ENCODE peak calls at places on chromosomes 16 and 17, in five cellular contexts. One of them, this sample, is unnamed.

GRCh38 chr17:67365762-67366192 is 600 bp downstream of the PSMD12 start:
- DNase-seq in choroid plexus epithelial cell: peak
- DNase-seq in AG04450: no peak
- DNase-seq in heart left ventricle: no peak
- DNase-seq in heart right ventricle: no peak
- DNase-seq in this sample: peak

GRCh38 chr17:50908860-50909764 is 43.0 kb upstream of the TOB1 start:
- DNase-seq in choroid plexus epithelial cell: peak
- DNase-seq in AG04450: no peak
- DNase-seq in heart left ventricle: peak
- DNase-seq in heart right ventricle: peak
- DNase-seq in this sample: peak

GRCh38 chr16:59878479-59878878 is 1144.4 kb upstream of the GOT2 start:
- DNase-seq in choroid plexus epithelial cell: peak
- DNase-seq in AG04450: no peak
- DNase-seq in heart left ventricle: no peak
- DNase-seq in heart right ventricle: no peak
- DNase-seq in this sample: no peak

GRCh38 chr16:13376174-13376573 is 474.8 kb downstream of the SHISA9 start:
- DNase-seq in choroid plexus epithelial cell: no peak
- DNase-seq in AG04450: no peak
- DNase-seq in heart left ventricle: no peak
- DNase-seq in heart right ventricle: no peak
- DNase-seq in this sample: no peak

GRCh38 chr17:542943-543342 is 171.7 kb downstream of the VPS53 start:
- DNase-seq in choroid plexus epithelial cell: no peak
- DNase-seq in AG04450: no peak
- DNase-seq in heart left ventricle: no peak
- DNase-seq in heart right ventricle: no peak
- DNase-seq in this sample: no peak

GRCh38 chr17:36463916-36464764 is 22.3 kb upstream of the ZNHIT3 start:
- DNase-seq in choroid plexus epithelial cell: peak
- DNase-seq in AG04450: no peak
- DNase-seq in heart left ventricle: peak
- DNase-seq in heart right ventricle: peak
- DNase-seq in this sample: no peak

GRCh38 chr16:83609178-83609577 is 198.6 kb upstream of the HSBP1 start:
- DNase-seq in choroid plexus epithelial cell: no peak
- DNase-seq in AG04450: no peak
- DNase-seq in heart left ventricle: no peak
- DNase-seq in heart right ventricle: no peak
- DNase-seq in this sample: no peak

GRCh38 chr17:1732241-1733046 is 7.9 kb downstream of the WDR81 start:
- DNase-seq in choroid plexus epithelial cell: no peak
- DNase-seq in AG04450: no peak
- DNase-seq in heart left ventricle: peak
- DNase-seq in heart right ventricle: no peak
- DNase-seq in this sample: no peak

GRCh38 chr17:49496183-49496865 is 1.2 kb downstream of the NGFR start:
- DNase-seq in choroid plexus epithelial cell: peak
- DNase-seq in AG04450: no peak
- DNase-seq in heart left ventricle: peak
- DNase-seq in heart right ventricle: peak
- DNase-seq in this sample: peak

GRCh38 chr16:23573822-23574221 is 16.3 kb downstream of the UBFD1 start:
- DNase-seq in choroid plexus epithelial cell: no peak
- DNase-seq in AG04450: no peak
- DNase-seq in heart left ventricle: no peak
- DNase-seq in heart right ventricle: no peak
- DNase-seq in this sample: no peak

GRCh38 chr17:4485676-4486646 is 12.7 kb upstream of the SPNS2 start:
- DNase-seq in choroid plexus epithelial cell: no peak
- DNase-seq in AG04450: no peak
- DNase-seq in heart left ventricle: no peak
- DNase-seq in heart right ventricle: no peak
- DNase-seq in this sample: no peak

GRCh38 chr16:8905168-8905762 is 23.1 kb downstream of the LITAFD start:
- DNase-seq in choroid plexus epithelial cell: peak
- DNase-seq in AG04450: no peak
- DNase-seq in heart left ventricle: no peak
- DNase-seq in heart right ventricle: no peak
- DNase-seq in this sample: no peak

GRCh38 chr17:77720946-77721822 is 237.3 kb upstream of the TNRC6C start:
- DNase-seq in choroid plexus epithelial cell: no peak
- DNase-seq in AG04450: no peak
- DNase-seq in heart left ventricle: no peak
- DNase-seq in heart right ventricle: no peak
- DNase-seq in this sample: no peak

GRCh38 chr16:10231563-10231962 is 49.3 kb upstream of the GRIN2A start:
- DNase-seq in choroid plexus epithelial cell: no peak
- DNase-seq in AG04450: no peak
- DNase-seq in heart left ventricle: no peak
- DNase-seq in heart right ventricle: no peak
- DNase-seq in this sample: no peak

GRCh38 chr17:74259667-74260524 is 14.1 kb upstream of the DNAI2 start:
- DNase-seq in choroid plexus epithelial cell: no peak
- DNase-seq in AG04450: no peak
- DNase-seq in heart left ventricle: no peak
- DNase-seq in heart right ventricle: no peak
- DNase-seq in this sample: no peak

DNA sequence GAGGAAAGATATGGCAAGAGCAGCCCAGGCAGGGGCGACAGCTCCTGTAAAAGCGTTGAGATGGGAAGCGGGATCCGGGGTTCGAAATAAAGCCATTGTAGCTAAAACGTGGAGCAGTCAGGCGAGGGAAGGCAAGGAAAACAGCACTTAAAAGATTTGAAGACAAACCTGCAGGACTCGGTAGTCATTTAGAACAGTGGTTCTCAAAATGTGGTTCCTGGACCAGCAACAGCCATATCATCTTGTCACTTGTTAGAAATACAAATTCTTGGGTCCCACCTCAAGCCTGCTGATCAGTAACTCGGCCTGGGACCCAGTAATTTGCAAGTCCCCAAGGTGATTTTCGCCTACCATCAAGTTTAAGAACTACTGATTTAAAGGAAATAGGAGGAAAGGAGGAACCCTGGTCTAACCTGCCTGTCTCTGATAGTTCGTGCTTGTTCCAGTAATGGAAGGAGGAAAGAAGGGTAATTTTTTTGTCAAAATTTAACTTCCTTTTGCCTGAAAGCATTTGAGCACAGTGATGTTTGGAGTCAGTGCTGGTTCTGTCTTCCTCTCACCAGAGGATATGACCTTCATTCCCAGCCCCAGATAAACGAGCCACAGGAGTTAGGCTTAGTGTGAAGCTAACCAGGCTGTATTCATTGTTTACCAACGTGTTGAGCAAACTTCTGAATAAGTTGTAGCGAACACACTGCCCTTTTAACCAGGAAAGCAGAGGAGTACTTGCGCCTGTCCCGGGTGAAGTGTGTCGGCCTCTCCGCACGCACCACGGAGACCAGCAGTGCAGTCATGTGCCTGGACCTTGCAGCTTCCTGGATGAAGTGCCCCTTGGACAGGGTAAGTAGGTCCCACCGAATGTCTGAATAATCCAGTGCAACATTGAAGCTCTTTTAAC is 1.1 kb downstream of the ORC6 start:
- DNase-seq in choroid plexus epithelial cell: peak
- DNase-seq in AG04450: no peak
- DNase-seq in heart left ventricle: no peak
- DNase-seq in heart right ventricle: no peak
- DNase-seq in this sample: no peak
- TF ChIP-seq CTCF in choroid plexus epithelial cell: no peak
- TF ChIP-seq CTCF in AG04450: no peak
- TF ChIP-seq CTCF in heart left ventricle: no peak
- TF ChIP-seq CTCF in heart right ventricle: no peak
- TF ChIP-seq CTCF in this sample: no peak

GRCh38 chr16:4683255-4684029 is 9.9 kb upstream of the NUDT16L1 start:
- DNase-seq in choroid plexus epithelial cell: no peak
- DNase-seq in AG04450: no peak
- DNase-seq in heart left ventricle: no peak
- DNase-seq in heart right ventricle: no peak
- DNase-seq in this sample: peak
- TF ChIP-seq CTCF in choroid plexus epithelial cell: no peak
- TF ChIP-seq CTCF in AG04450: no peak
- TF ChIP-seq CTCF in heart left ventricle: no peak
- TF ChIP-seq CTCF in heart right ventricle: no peak
- TF ChIP-seq CTCF in this sample: no peak

GRCh38 chr17:82897514-82898249 is 57.9 kb upstream of the ZNF750 start:
- DNase-seq in choroid plexus epithelial cell: no peak
- DNase-seq in AG04450: no peak
- DNase-seq in heart left ventricle: no peak
- DNase-seq in heart right ventricle: no peak
- DNase-seq in this sample: no peak
- TF ChIP-seq CTCF in choroid plexus epithelial cell: peak
- TF ChIP-seq CTCF in AG04450: no peak
- TF ChIP-seq CTCF in heart left ventricle: no peak
- TF ChIP-seq CTCF in heart right ventricle: no peak
- TF ChIP-seq CTCF in this sample: no peak

GRCh38 chr16:69329369-69330285 is 761 bp downstream of the PDF start:
- DNase-seq in choroid plexus epithelial cell: peak
- DNase-seq in AG04450: no peak
- DNase-seq in heart left ventricle: no peak
- DNase-seq in heart right ventricle: no peak
- DNase-seq in this sample: no peak

GRCh38 chr16:69326172-69326873 is 4.1 kb downstream of the PDF start:
- DNase-seq in choroid plexus epithelial cell: no peak
- DNase-seq in AG04450: no peak
- DNase-seq in heart left ventricle: no peak
- DNase-seq in heart right ventricle: no peak
- DNase-seq in this sample: peak

GRCh38 chr16:69327585-69328310 is 2.6 kb downstream of the PDF start:
- DNase-seq in choroid plexus epithelial cell: no peak
- DNase-seq in AG04450: no peak
- DNase-seq in heart left ventricle: no peak
- DNase-seq in heart right ventricle: no peak
- DNase-seq in this sample: no peak

GRCh38 chr16:69328854-69329316 is 1.5 kb downstream of the PDF start:
- DNase-seq in choroid plexus epithelial cell: peak
- DNase-seq in AG04450: no peak
- DNase-seq in heart left ventricle: no peak
- DNase-seq in heart right ventricle: no peak
- DNase-seq in this sample: no peak

GRCh38 chr16:69330286-69331109 is at the start of gene PDF:
- DNase-seq in choroid plexus epithelial cell: peak
- DNase-seq in AG04450: peak
- DNase-seq in heart left ventricle: peak
- DNase-seq in heart right ventricle: peak
- DNase-seq in this sample: peak
- TF ChIP-seq CTCF in choroid plexus epithelial cell: no peak
- TF ChIP-seq CTCF in AG04450: no peak
- TF ChIP-seq CTCF in heart left ventricle: no peak
- TF ChIP-seq CTCF in heart right ventricle: no peak
- TF ChIP-seq CTCF in this sample: no peak

This sample was measured in gastrocnemius medialis.